ENCODE peak calls at places on chromosomes 2 and 18, in five cellular contexts. I, N, K, P and T are unnamed samples.

GRCh38 chr2:134491022-134491421 is 227.8 kb downstream of the TMEM163 start:
- DNase-seq in I (no peak), K (no peak), P (no peak), N (no peak), T (no peak)

GRCh38 chr2:120324926-120325325 is 21.0 kb upstream of the INHBB start:
- DNase-seq in K (no peak), N (no peak), I (no peak), P (no peak), T (no peak)

GRCh38 chr2:182715121-182715895 is 749 bp upstream of the DNAJC10 start:
- DNase-seq in K (peak; percentile 51), P (peak; percentile 70), N (peak; percentile 39), I (peak; percentile 70), T (peak; percentile 30)

GRCh38 chr2:99841749-99842148 is 300.6 kb downstream of the AFF3 start:
- DNase-seq in I (peak; percentile 48), N (no peak), K (no peak), P (peak; percentile 56), T (peak; percentile 79)

GRCh38 chr2:127906206-127906926 is 20.6 kb upstream of the AMMECR1L start:
- DNase-seq in I (peak; percentile 9), K (no peak), P (no peak), N (no peak), T (no peak)

GRCh38 chr2:4507706-4508105 is 804.3 kb downstream of the DCDC2C start:
- DNase-seq in K (peak; percentile 44), P (no peak), N (no peak), I (no peak), T (no peak)

GRCh38 chr2:101967826-101968498 is 23.8 kb upstream of the IL1R2 start:
- DNase-seq in K (peak; percentile 25), P (peak; percentile 85), I (peak; percentile 74), N (no peak), T (peak; percentile 88)

GRCh38 chr18:69528439-69528838 is 127.8 kb downstream of the DOK6 start:
- DNase-seq in P (peak; percentile 55), K (no peak), I (peak; percentile 20), N (no peak), T (peak; percentile 75)

GRCh38 chr2:165863816-165864221 is 69.8 kb upstream of the GALNT3 start:
- DNase-seq in K (no peak), I (no peak), P (no peak), N (no peak), T (no peak)

GRCh38 chr2:118618279-118618678 is 229.2 kb downstream of the EN1 start:
- DNase-seq in I (no peak), P (no peak), K (no peak), N (no peak), T (no peak)

GRCh38 chr2:20578895-20579825 is 71.7 kb downstream of the HS1BP3 start:
- DNase-seq in I (peak; percentile 98), P (peak; percentile 97), N (peak; percentile 93), K (peak; percentile 38), T (peak; percentile 99)

GRCh38 chr2:43302311-43303051 is 76.1 kb upstream of the ZFP36L2 start:
- DNase-seq in K (no peak), I (no peak), N (no peak), P (no peak), T (no peak)

GRCh38 chr2:163475815-163476214 is 260.0 kb downstream of the FIGN start:
- DNase-seq in I (no peak), N (no peak), K (no peak), P (no peak), T (no peak)

GRCh38 chr2:1867141-1867540 is 122.8 kb upstream of the PXDN start:
- DNase-seq in N (no peak), K (no peak), I (no peak), P (no peak), T (no peak)

GRCh38 chr2:220437938-220438337 is 810.5 kb downstream of the SLC4A3 start:
- DNase-seq in I (no peak), P (no peak), N (no peak), K (no peak), T (peak; percentile 1)

GRCh38 chr2:881204-881918 is 69.3 kb upstream of the SNTG2 start:
- DNase-seq in I (peak; percentile 41), K (no peak), P (no peak), N (no peak), T (no peak)

GRCh38 chr2:41033127-41033526 is 581.2 kb upstream of the SLC8A1 start:
- DNase-seq in P (no peak), K (no peak), N (no peak), I (no peak), T (no peak)

GRCh38 chr2:230713331-230714121 is 884 bp downstream of the CAB39 start:
- DNase-seq in I (peak; percentile 69), K (no peak), P (peak; percentile 13), N (peak; percentile 16), T (no peak)

GRCh38 chr2:10521356-10521755 is 73.2 kb upstream of the ODC1 start:
- DNase-seq in N (no peak), I (no peak), K (no peak), P (no peak), T (no peak)

GRCh38 chr2:42492691-42493467 is 903 bp downstream of the KCNG3 start:
- DNase-seq in P (no peak), I (peak; percentile 12), N (no peak), K (no peak), T (no peak)

GRCh38 chr2:216133392-216133791 is 24.2 kb downstream of the XRCC5 start:
- DNase-seq in K (no peak), N (no peak), I (no peak), P (no peak), T (no peak)

GRCh38 chr2:66508358-66509071 is 73.6 kb downstream of the MEIS1 start:
- DNase-seq in I (peak; percentile 58), N (no peak), K (no peak), P (peak; percentile 33), T (no peak)

GRCh38 chr18:48735070-48735676 is 196.3 kb downstream of the CTIF start:
- DNase-seq in K (no peak), N (no peak), I (no peak), P (no peak), T (no peak)

GRCh38 chr18:58231930-58232329 is 187.9 kb downstream of the NEDD4L start:
- DNase-seq in P (no peak), I (peak; percentile 30), N (no peak), K (no peak), T (peak; percentile 31)

GRCh38 chr18:10059610-10060468 is 146.0 kb downstream of the VAPA start:
- DNase-seq in N (no peak), K (no peak), P (no peak), I (no peak), T (peak; percentile 29)

GRCh38 chr2:147091448-147091847 is 753.4 kb upstream of the ACVR2A start:
- DNase-seq in I (no peak), P (no peak), N (no peak), K (no peak), T (no peak)

GRCh38 chr18:45014047-45014501 is 333.4 kb downstream of the SETBP1 start:
- DNase-seq in K (no peak), P (peak; percentile 78), I (peak; percentile 89), N (peak; percentile 61), T (peak; percentile 88)

GRCh38 chr18:26405190-26405781 is 143.1 kb downstream of the KCTD1 start:
- DNase-seq in N (peak; percentile 68), P (peak; percentile 47), I (peak; percentile 58), K (peak; percentile 21), T (peak; percentile 64)

GRCh38 chr2:192087398-192087958 is 107.3 kb downstream of the TMEFF2 start:
- DNase-seq in I (no peak), N (no peak), K (peak; percentile 18), P (no peak), T (no peak)

GRCh38 chr18:67517224-67517765 is 775 bp upstream of the DSEL start:
- DNase-seq in K (no peak), I (peak; percentile 45), P (no peak), N (no peak), T (no peak)

GRCh38 chr18:48784654-48785053 is 166.1 kb downstream of the SMAD7 start:
- DNase-seq in P (no peak), I (no peak), K (no peak), N (no peak), T (no peak)

GRCh38 chr2:227163998-227164744 is at the start of the genes COL4A3 and COL4A4:
- DNase-seq in N (peak; percentile 73), I (peak; percentile 64), K (no peak), P (peak; percentile 18), T (no peak)

GRCh38 chr2:32009479-32010256 is 1.1 kb downstream of the MEMO1 start:
- DNase-seq in P (peak; percentile 5), K (no peak), N (peak; percentile 35), I (peak; percentile 72), T (peak; percentile 31)

GRCh38 chr2:114543106-114543806 is 100.8 kb downstream of the DPP10 start:
- DNase-seq in K (no peak), P (peak; percentile 2), I (peak; percentile 25), N (peak; percentile 19), T (peak; percentile 8)

GRCh38 chr2:240140511-240140910 is at the start of gene OTOS:
- DNase-seq in N (no peak), I (no peak), K (peak; percentile 67), P (no peak), T (no peak)

GRCh38 chr2:116692988-116693387 is 1121.5 kb upstream of the DDX18 start:
- DNase-seq in N (no peak), K (no peak), P (no peak), I (no peak), T (no peak)

GRCh38 chr2:188701836-188702235 is 272.3 kb upstream of the COL3A1 start:
- DNase-seq in P (peak; percentile 25), K (no peak), I (peak; percentile 71), N (peak; percentile 6), T (peak; percentile 70)

GRCh38 chr2:73262108-73262651 is 22.1 kb downstream of the FBXO41 start:
- DNase-seq in K (no peak), N (no peak), P (no peak), I (no peak), T (no peak)

GRCh38 chr2:119531292-119531691 is 7.0 kb upstream of the SCTR start:
- DNase-seq in K (no peak), I (no peak), N (peak; percentile 46), P (no peak), T (no peak)